ENCODE peak calls at places on chromosomes 13 and 19, in six cellular contexts. X is neural crest cell, F is non-pigmented ciliary epithelial cell, C is AG10803, M is adrenal gland, N is T follicular helper cell. U is an unnamed sample.

GRCh38 chr13:37369618-37370017 is 228.9 kb downstream of the POSTN start:
- DNase-seq in X (no peak), C (no peak), N (no peak), F (no peak), M (no peak), U (no peak)

GRCh38 chr19:35620001-35620400 is 7.5 kb downstream of the HAUS5 start:
- DNase-seq in F (no peak), M (no peak), X (no peak), N (no peak), C (no peak), U (no peak)

GRCh38 chr19:29672319-29672932 is 7.2 kb downstream of the PLEKHF1 start:
- DNase-seq in N (no peak), F (no peak), C (no peak), X (no peak), M (no peak), U (no peak)

GRCh38 chr13:84237181-84237580 is 354.9 kb upstream of the SLITRK1 start:
- DNase-seq in C (no peak), X (no peak), M (no peak), F (no peak), N (no peak), U (no peak)

GRCh38 chr19:40610396-40611064 is 9.4 kb downstream of the LTBP4 start:
- DNase-seq in C (no peak), X (no peak), F (no peak), M (peak), N (peak), U (no peak)

GRCh38 chr13:113653264-113654174 is 4.5 kb downstream of the ATP4B start:
- DNase-seq in N (no peak), X (no peak), C (no peak), F (no peak), M (no peak), U (no peak)

GRCh38 chr13:40664100-40665060 is 2.1 kb downstream of the FOXO1 start:
- DNase-seq in M (peak), F (no peak), X (peak), C (peak), N (peak), U (peak)

GRCh38 chr13:69477451-69477850 is 630.2 kb upstream of the ATXN8OS start:
- DNase-seq in N (no peak), F (no peak), X (no peak), M (no peak), C (no peak), U (no peak)

GRCh38 chr19:45280471-45280961 is 29.4 kb downstream of the MARK4 start:
- DNase-seq in X (no peak), M (no peak), F (no peak), C (no peak), N (no peak), U (peak)

GRCh38 chr13:30364876-30365275 is 57.4 kb upstream of the UBE2L5 start:
- DNase-seq in F (no peak), X (no peak), N (no peak), C (peak), M (no peak), U (peak)

GRCh38 chr19:29724102-29724641 is 9.1 kb upstream of the C19orf12 start:
- DNase-seq in C (no peak), F (no peak), X (peak), M (no peak), N (no peak), U (peak)

GRCh38 chr19:55255618-55256423 is 3.0 kb downstream of the PPP6R1 start:
- DNase-seq in M (no peak), N (peak), X (no peak), C (peak), F (no peak), U (no peak)

GRCh38 chr19:15115080-15115479 is 7.9 kb downstream of the SYDE1 start:
- DNase-seq in X (no peak), N (no peak), C (peak), M (peak), F (no peak), U (peak)

GRCh38 chr13:113220877-113221276 is 11.5 kb downstream of the CUL4A start:
- DNase-seq in X (no peak), M (no peak), C (peak), N (no peak), F (no peak), U (peak)

GRCh38 chr19:9757544-9758501 is 10.7 kb downstream of the ZNF846 start:
- DNase-seq in X (no peak), F (no peak), C (no peak), N (no peak), M (no peak), U (no peak)

GRCh38 chr13:31629085-31629785 is 110.1 kb upstream of the RXFP2 start:
- DNase-seq in X (no peak), F (peak), N (no peak), M (no peak), C (peak), U (no peak)

GRCh38 chr13:112615391-112615790 is 27.4 kb upstream of the TUBGCP3 start:
- DNase-seq in C (no peak), F (no peak), X (no peak), N (no peak), M (no peak), U (no peak)

GRCh38 chr19:41928221-41928683 is at the start of gene ERFL:
- DNase-seq in F (no peak), C (no peak), N (no peak), M (no peak), X (no peak), U (peak)

GRCh38 chr19:38455031-38455430 is 21.5 kb downstream of the RYR1 start:
- DNase-seq in N (no peak), C (no peak), F (no peak), X (peak), M (no peak), U (peak)

GRCh38 chr13:108855737-108856387 is 226.5 kb downstream of the MYO16 start:
- DNase-seq in N (no peak), X (no peak), C (no peak), F (no peak), M (no peak), U (no peak)

GRCh38 chr19:35048911-35049411 is 7.4 kb downstream of the HPN start:
- DNase-seq in C (no peak), X (no peak), M (peak), N (no peak), F (no peak), U (no peak)

GRCh38 chr13:19239114-19239860 is 57.7 kb upstream of the TUBA3C start:
- DNase-seq in N (no peak), F (no peak), C (no peak), X (no peak), M (no peak), U (no peak)

GRCh38 chr19:38478273-38478971 is 44.9 kb downstream of the RYR1 start:
- DNase-seq in X (peak), C (no peak), N (no peak), M (no peak), F (no peak), U (peak)

U was measured in fibroblast of villous mesenchyme.